ENCODE peak calls at places on chromosome 6, in eight cellular contexts. P is kidney epithelial cell; U is Peyer's patch; E is stimulated activated CD8-positive, alpha-beta memory T cell treated with anti-CD3 and anti-CD28 coated beads, Interleukin-2, amount 100 ng/mL, for 1 hour; L is midbrain; S is GM18507; R is mesothelial cell of epicardium; W is RPMI7951. D is an unnamed sample.

GRCh38 chr6:109008537-109008950 is 86.1 kb downstream of the SESN1 start:
- DNase-seq in P (no peak), U (no peak), E (no peak), L (peak), S (no peak), R (no peak), W (no peak), D (no peak)

GRCh38 chr6:6684365-6684833 is 95.9 kb downstream of the LY86 start:
- DNase-seq in P (no peak), U (no peak), E (no peak), L (no peak), S (peak), R (no peak), W (no peak), D (no peak)

GRCh38 chr6:136609878-136610706 is 59.9 kb upstream of the MAP7 start:
- DNase-seq in P (peak), U (no peak), E (no peak), L (no peak), S (no peak), R (no peak), W (peak), D (peak)

GRCh38 chr6:63802606-63803206 is 167.1 kb downstream of the PHF3 start:
- DNase-seq in P (no peak), U (no peak), E (no peak), L (peak), S (no peak), R (no peak), W (peak), D (peak)

GRCh38 chr6:140275725-140276124 is 901.3 kb upstream of the CITED2 start:
- DNase-seq in P (no peak), U (no peak), E (no peak), L (no peak), S (no peak), R (no peak), W (no peak), D (no peak)

GRCh38 chr6:33004940-33005339 is 4.5 kb downstream of the HLA-DOA start:
- DNase-seq in P (no peak), U (no peak), E (no peak), L (no peak), S (no peak), R (no peak), W (no peak), D (no peak)

GRCh38 chr6:163626073-163626867 is 211.8 kb downstream of the QKI start:
- DNase-seq in P (no peak), U (no peak), E (no peak), L (no peak), S (no peak), R (no peak), W (no peak), D (peak)

GRCh38 chr6:134229520-134229919 is 88.4 kb downstream of the SGK1 start:
- DNase-seq in P (no peak), U (no peak), E (no peak), L (no peak), S (no peak), R (no peak), W (no peak), D (no peak)

GRCh38 chr6:166782541-166782940 is 155.5 kb upstream of the RPS6KA2 start:
- DNase-seq in P (no peak), U (no peak), E (no peak), L (no peak), S (no peak), R (no peak), W (no peak), D (no peak)

GRCh38 chr6:71012871-71013456 is 56.1 kb upstream of the B3GAT2 start:
- DNase-seq in P (peak), U (no peak), E (no peak), L (peak), S (peak), R (no peak), W (peak), D (peak)

GRCh38 chr6:147161974-147162495 is 42.2 kb upstream of the STXBP5 start:
- DNase-seq in P (no peak), U (no peak), E (no peak), L (no peak), S (no peak), R (no peak), W (peak), D (no peak)

GRCh38 chr6:140230282-140230681 is 855.8 kb upstream of the CITED2 start:
- DNase-seq in P (no peak), U (no peak), E (no peak), L (no peak), S (no peak), R (no peak), W (no peak), D (no peak)

GRCh38 chr6:116111552-116112528 is 11.2 kb downstream of the NT5DC1 start:
- DNase-seq in P (no peak), U (no peak), E (no peak), L (peak), S (no peak), R (no peak), W (peak), D (peak)

GRCh38 chr6:26122402-26122792 is 35.2 kb downstream of the HFE start:
- DNase-seq in P (no peak), U (no peak), E (no peak), L (no peak), S (no peak), R (no peak), W (peak), D (no peak)

GRCh38 chr6:43246301-43247114 is 3.2 kb downstream of the TTBK1 start:
- DNase-seq in P (peak), U (peak), E (no peak), L (peak), S (no peak), R (no peak), W (peak), D (no peak)

GRCh38 chr6:153618371-153619328 is 420.4 kb upstream of the OPRM1 start:
- DNase-seq in P (no peak), U (no peak), E (no peak), L (no peak), S (no peak), R (no peak), W (no peak), D (no peak)

GRCh38 chr6:66496659-66497058 is 789.6 kb upstream of the EYS start:
- DNase-seq in P (no peak), U (no peak), E (no peak), L (no peak), S (no peak), R (no peak), W (no peak), D (no peak)

GRCh38 chr6:43924222-43924702 is 154.3 kb downstream of the VEGFA start:
- DNase-seq in P (no peak), U (peak), E (peak), L (no peak), S (no peak), R (no peak), W (peak), D (peak)

GRCh38 chr6:68642977-68643376 is 7.9 kb downstream of the ADGRB3 start:
- DNase-seq in P (no peak), U (no peak), E (no peak), L (no peak), S (no peak), R (no peak), W (no peak), D (no peak)

GRCh38 chr6:70900061-70900460 is 56.8 kb downstream of the B3GAT2 start:
- DNase-seq in P (no peak), U (no peak), E (no peak), L (no peak), S (no peak), R (no peak), W (no peak), D (no peak)

GRCh38 chr6:83707829-83708545 is 914 bp downstream of the SNAP91 start:
- DNase-seq in P (no peak), U (no peak), E (no peak), L (peak), S (no peak), R (no peak), W (no peak), D (no peak)

GRCh38 chr6:23823421-23823820 is 302.6 kb upstream of the NRSN1 start:
- DNase-seq in P (no peak), U (no peak), E (no peak), L (no peak), S (no peak), R (no peak), W (no peak), D (no peak)

GRCh38 chr6:82954937-82955577 is 110.6 kb downstream of the UBE3D start:
- DNase-seq in P (peak), U (no peak), E (no peak), L (no peak), S (no peak), R (no peak), W (peak), D (no peak)

GRCh38 chr6:149079911-149080501 is 237.5 kb upstream of the TAB2 start:
- DNase-seq in P (no peak), U (no peak), E (no peak), L (peak), S (no peak), R (no peak), W (peak), D (peak)

GRCh38 chr6:4892785-4893485 is 110.9 kb downstream of the RPP40 start:
- DNase-seq in P (no peak), U (no peak), E (no peak), L (no peak), S (no peak), R (no peak), W (no peak), D (no peak)

GRCh38 chr6:31903957-31904356 is 2.1 kb upstream of the ZBTB12 start:
- DNase-seq in P (no peak), U (no peak), E (no peak), L (no peak), S (no peak), R (no peak), W (no peak), D (no peak)

GRCh38 chr6:149897015-149897697 is 757 bp downstream of the RAET1E start:
- DNase-seq in P (no peak), U (peak), E (no peak), L (peak), S (no peak), R (no peak), W (peak), D (peak)

GRCh38 chr6:117309069-117309468 is 43.7 kb downstream of the VGLL2 start:
- DNase-seq in P (no peak), U (no peak), E (no peak), L (no peak), S (no peak), R (no peak), W (no peak), D (no peak)

GRCh38 chr6:81475646-81476045 is 276.8 kb downstream of the TENT5A start:
- DNase-seq in P (no peak), U (no peak), E (no peak), L (no peak), S (no peak), R (no peak), W (no peak), D (no peak)

GRCh38 chr6:104711371-104711770 is 148.3 kb downstream of the HACE1 start:
- DNase-seq in P (peak), U (no peak), E (no peak), L (no peak), S (no peak), R (no peak), W (peak), D (peak)

GRCh38 chr6:13377054-13377758 is 48.9 kb upstream of the TBC1D7 start:
- DNase-seq in P (no peak), U (no peak), E (no peak), L (no peak), S (no peak), R (no peak), W (no peak), D (no peak)

GRCh38 chr6:41970436-41970846 is 28.8 kb upstream of the CCND3 start:
- DNase-seq in P (no peak), U (no peak), E (no peak), L (no peak), S (no peak), R (no peak), W (peak), D (peak)

GRCh38 chr6:153727910-153728309 is 311.1 kb upstream of the OPRM1 start:
- DNase-seq in P (no peak), U (no peak), E (no peak), L (no peak), S (no peak), R (no peak), W (peak), D (no peak)

GRCh38 chr6:85498596-85499258 is 48.8 kb downstream of the NT5E start:
- DNase-seq in P (peak), U (no peak), E (no peak), L (no peak), S (no peak), R (no peak), W (peak), D (peak)

GRCh38 chr6:51299649-51300380 is 481.1 kb downstream of the TFAP2B start:
- DNase-seq in P (no peak), U (no peak), E (no peak), L (no peak), S (no peak), R (no peak), W (no peak), D (no peak)

GRCh38 chr6:27863962-27864905 is 48.0 kb downstream of the OR2B2 start:
- DNase-seq in P (no peak), U (no peak), E (no peak), L (no peak), S (no peak), R (no peak), W (no peak), D (no peak)

GRCh38 chr6:14117158-14118090 is at the start of gene CD83:
- DNase-seq in P (no peak), U (peak), E (peak), L (peak), S (peak), R (peak), W (peak), D (peak)